ENCODE peak calls at places on chromosomes 6 and 20, in ten cellular contexts. J is M059J; F is neural progenitor cell; W is NCI-H1105; K is EH; I is stimulated activated CD8-positive, alpha-beta memory T cell treated with anti-CD3 and anti-CD28 coated beads, Interleukin-12 subunit alpha, Interleukin-12 subunit beta, amount 100 ng/mL, for 4 hours; P is stimulated activated CD4-positive, alpha-beta T cell treated with anti-CD3 and anti-CD28 coated beads, Interleukin-15, amount 100 ng/mL, for 1 hour; A is T-helper 2 cell; N is Kasumi-1; E is NCI-H1092. C is an unnamed sample.

GRCh38 chr6:157594292-157594691 is 213.3 kb downstream of the ZDHHC14 start:
- DNase-seq in K (no peak), A (no peak), E (no peak), J (no peak), P (no peak), N (no peak), F (no peak), I (no peak), W (no peak), C (no peak)

GRCh38 chr6:89566930-89567634 is 71.5 kb downstream of the LYRM2 start:
- DNase-seq in F (peak), E (no peak), A (no peak), W (no peak), J (peak), P (no peak), N (no peak), K (no peak), I (no peak), C (peak)

GRCh38 chr6:163711615-163712568 is 297.4 kb downstream of the QKI start:
- DNase-seq in E (peak), I (no peak), N (peak), J (no peak), F (no peak), P (no peak), A (no peak), W (no peak), K (peak), C (peak)

GRCh38 chr20:56957737-56958553 is 308.5 kb downstream of the BMP7 start:
- DNase-seq in A (no peak), W (peak), P (no peak), F (peak), K (no peak), E (peak), I (no peak), N (no peak), J (no peak), C (no peak)

GRCh38 chr6:139514819-139515218 is 140.4 kb upstream of the CITED2 start:
- DNase-seq in W (no peak), E (no peak), I (no peak), N (no peak), A (no peak), K (no peak), P (no peak), J (no peak), F (no peak), C (no peak)

GRCh38 chr6:78861509-78861908 is 5.8 kb upstream of the IRAK1BP1 start:
- DNase-seq in J (no peak), A (no peak), W (no peak), N (peak), E (no peak), P (no peak), I (no peak), K (no peak), F (no peak), C (no peak)

GRCh38 chr6:21467091-21467490 is 126.5 kb upstream of the SOX4 start:
- DNase-seq in N (no peak), I (no peak), E (no peak), K (no peak), J (no peak), W (no peak), A (no peak), P (no peak), F (no peak), C (no peak)

GRCh38 chr6:16757332-16757731 is 3.9 kb downstream of the ATXN1 start:
- DNase-seq in N (no peak), J (peak), F (no peak), A (no peak), K (peak), W (no peak), P (no peak), E (no peak), I (no peak), C (no peak)

GRCh38 chr6:15500078-15500740 is 162.6 kb downstream of the DTNBP1 start:
- DNase-seq in E (no peak), J (no peak), A (no peak), N (no peak), F (no peak), K (no peak), I (no peak), P (no peak), W (no peak), C (no peak)

GRCh38 chr6:111888928-111889696 is 15.9 kb upstream of the FYN start:
- DNase-seq in P (no peak), E (peak), K (peak), J (peak), A (no peak), F (peak), I (no peak), N (no peak), W (no peak), C (peak)

GRCh38 chr6:108750801-108751200 is 97.4 kb upstream of the ARMC2 start:
- DNase-seq in J (no peak), K (peak), A (no peak), P (no peak), N (no peak), W (no peak), E (no peak), F (no peak), I (no peak), C (no peak)

GRCh38 chr20:25023316-25023715 is 30.8 kb upstream of the APMAP start:
- DNase-seq in I (no peak), E (no peak), A (no peak), J (no peak), N (no peak), P (no peak), F (no peak), K (no peak), W (no peak), C (no peak)

GRCh38 chr20:21515300-21516179 is 1.7 kb upstream of the NKX2-2 start:
- DNase-seq in W (no peak), P (no peak), F (peak), I (no peak), J (no peak), N (no peak), K (no peak), A (no peak), E (no peak), C (peak)

GRCh38 chr20:20210943-20211273 is 157.0 kb upstream of the INSM1 start:
- DNase-seq in I (no peak), N (no peak), K (no peak), P (no peak), J (no peak), F (no peak), E (no peak), W (no peak), A (no peak), C (no peak)

C was measured in pons.